ENCODE peak calls at places on chromosome 3, in nine cellular contexts. N is GM23248, X is brain microvascular endothelial cell, U is MG63, Q is GM12864, E is HFF-Myc, O is neural progenitor cell, C is tibial nerve, K is cardiac fibroblast. R is an unnamed sample.

GRCh38 chr3:126461450-126462070 is 14.1 kb downstream of the ZXDC start:
- DNase-seq in X (no peak), Q (no peak), U (no peak), E (no peak), K (no peak), N (no peak), O (no peak), C (no peak), R (no peak)

GRCh38 chr3:126572343-126572742 is 13.6 kb upstream of the C3orf22 start:
- DNase-seq in E (no peak), U (no peak), C (no peak), X (no peak), K (no peak), Q (no peak), N (no peak), O (no peak), R (no peak)

GRCh38 chr3:141471160-141471559 is 15.7 kb upstream of the RASA2 start:
- DNase-seq in K (no peak), O (no peak), X (peak), Q (no peak), C (no peak), U (peak), N (peak), E (no peak), R (no peak)

GRCh38 chr3:17301271-17301670 is 416.5 kb downstream of the PLCL2 start:
- DNase-seq in N (no peak), K (no peak), Q (no peak), C (no peak), U (no peak), X (no peak), O (no peak), E (peak), R (no peak)

GRCh38 chr3:195886181-195887141 is 21.9 kb downstream of the TNK2 start:
- DNase-seq in X (no peak), U (peak), N (peak), Q (no peak), C (no peak), K (peak), E (no peak), O (no peak), R (no peak)

GRCh38 chr3:46844397-46844796 is 18.8 kb downstream of the MYL3 start:
- DNase-seq in E (no peak), X (no peak), O (no peak), U (no peak), C (no peak), Q (no peak), N (no peak), K (no peak), R (no peak)

GRCh38 chr3:54936561-54936960 is 8.7 kb upstream of the LRTM1 start:
- DNase-seq in O (no peak), X (no peak), C (no peak), N (peak), K (peak), Q (no peak), E (no peak), U (no peak), R (no peak)

GRCh38 chr3:187197255-187197654 is at the start of gene RTP1:
- DNase-seq in N (no peak), E (no peak), Q (no peak), K (no peak), C (no peak), X (no peak), O (peak), U (no peak), R (no peak)

GRCh38 chr3:122064318-122064717 is 9.2 kb downstream of the CD86 start:
- DNase-seq in O (no peak), N (no peak), K (no peak), U (no peak), Q (no peak), C (no peak), X (no peak), E (no peak), R (no peak)

GRCh38 chr3:142150271-142150670 is 927 bp upstream of the TFDP2 start:
- DNase-seq in X (no peak), O (no peak), E (no peak), Q (no peak), N (no peak), K (no peak), U (no peak), C (no peak), R (no peak)

GRCh38 chr3:27596920-27597319 is 112.7 kb upstream of the SLC4A7 start:
- DNase-seq in U (peak), Q (no peak), E (no peak), K (no peak), N (peak), X (peak), C (no peak), O (no peak), R (no peak)

GRCh38 chr3:42014949-42015533 is 53.1 kb upstream of the ULK4 start:
- DNase-seq in C (peak), Q (no peak), N (peak), K (peak), E (no peak), O (peak), X (no peak), U (peak), R (no peak)

GRCh38 chr3:58333206-58334012 is 717 bp downstream of the PXK start:
- DNase-seq in E (no peak), U (peak), N (peak), O (peak), X (no peak), C (no peak), Q (no peak), K (peak), R (no peak)

GRCh38 chr3:12585970-12586369 is 29.1 kb downstream of the MKRN2 start:
- DNase-seq in N (no peak), U (no peak), K (no peak), X (no peak), Q (peak), E (no peak), O (no peak), C (no peak), R (no peak)

GRCh38 chr3:149234671-149235245 is 13.1 kb upstream of the CP start:
- DNase-seq in Q (no peak), C (no peak), X (no peak), U (no peak), O (no peak), K (no peak), N (peak), E (no peak), R (no peak)

GRCh38 chr3:192929146-192929545 is 11.5 kb upstream of the MB21D2 start:
- DNase-seq in C (no peak), N (peak), O (no peak), U (no peak), X (no peak), K (no peak), E (no peak), Q (no peak), R (no peak)

GRCh38 chr3:142866841-142867631 is 21.8 kb downstream of the PCOLCE2 start:
- DNase-seq in E (no peak), Q (no peak), O (peak), U (peak), N (no peak), K (no peak), X (no peak), C (no peak), R (no peak)

GRCh38 chr3:11078826-11079520 is 75.3 kb upstream of the HRH1 start:
- DNase-seq in C (no peak), O (peak), X (no peak), N (no peak), K (no peak), Q (no peak), E (no peak), U (no peak), R (no peak)

GRCh38 chr3:155497930-155498647 is 204.6 kb upstream of the STRIT1 start:
- DNase-seq in C (no peak), N (peak), Q (no peak), X (peak), U (peak), E (peak), K (peak), O (no peak), R (peak)

GRCh38 chr3:143002083-143002712 is 828 bp downstream of the U2SURP start:
- DNase-seq in X (peak), E (no peak), C (no peak), N (peak), O (no peak), U (no peak), Q (no peak), K (peak), R (peak)

GRCh38 chr3:98763814-98764691 is 913 bp downstream of the ST3GAL6 start:
- DNase-seq in N (no peak), U (no peak), E (no peak), K (no peak), X (no peak), C (no peak), O (no peak), Q (no peak), R (no peak)

DNA sequence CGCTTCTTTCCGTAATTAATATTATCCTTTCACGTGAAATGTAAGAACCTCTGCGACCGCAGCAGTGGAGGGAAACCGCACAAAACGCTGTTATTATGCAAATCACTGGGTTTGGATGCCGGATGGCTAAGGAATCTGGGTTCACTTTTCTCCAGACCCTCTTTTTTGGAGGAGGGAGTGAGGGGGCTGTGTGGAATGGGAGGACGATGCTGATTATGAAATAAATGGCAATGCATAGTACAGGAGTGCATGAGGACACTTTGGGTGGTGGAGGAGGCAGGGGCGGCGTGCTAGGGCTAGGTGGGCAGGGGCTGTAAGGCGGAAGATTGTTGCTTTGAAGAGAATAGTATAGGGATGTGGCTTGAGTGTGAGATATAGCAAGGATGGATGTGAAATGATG is 1.8 kb downstream of the CADM2 start:
- DNase-seq in O (peak), U (no peak), E (no peak), X (no peak), K (no peak), C (no peak), Q (no peak), N (no peak), R (no peak)
- H3K4me3 ChIP-seq in O (peak), U (no peak), E (no peak), X (no peak), K (no peak), C (no peak), Q (no peak), N (no peak), R (no peak)

GRCh38 chr3:114745322-114746240 is 401.5 kb downstream of the ZBTB20 start:
- DNase-seq in N (peak), X (peak), U (no peak), Q (no peak), K (peak), E (peak), C (peak), O (peak), R (peak)
- H3K4me3 ChIP-seq in N (peak), X (no peak), U (no peak), Q (no peak), K (no peak), E (no peak), C (no peak), O (no peak), R (no peak)

DNA sequence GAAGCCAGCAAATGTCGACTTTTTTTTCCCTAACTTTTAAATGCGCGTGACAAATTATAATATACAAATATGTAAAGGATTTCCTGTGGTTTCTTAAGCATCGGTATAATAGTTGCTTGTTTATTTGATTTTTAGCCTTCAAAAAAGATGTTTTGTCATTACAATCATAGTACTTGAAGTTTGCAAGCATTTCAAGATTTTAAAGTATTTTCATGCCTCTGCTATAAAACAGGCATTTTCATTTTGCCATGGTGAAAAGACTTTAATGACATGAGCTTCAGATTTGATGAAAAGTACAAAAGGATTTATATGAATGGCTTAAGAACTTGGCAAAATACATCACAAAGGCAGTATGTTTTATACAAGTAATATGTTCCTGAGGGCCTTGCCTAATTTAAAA is 9.4 kb upstream of the P2RY12 start:
- DNase-seq in C (no peak), U (no peak), N (no peak), E (no peak), Q (no peak), X (no peak), K (no peak), O (no peak), R (no peak)
- H3K4me3 ChIP-seq in C (no peak), U (no peak), N (no peak), E (no peak), Q (no peak), X (no peak), K (no peak), O (no peak), R (no peak)

GRCh38 chr3:134363381-134363755 is 10.9 kb downstream of the AMOTL2 start:
- DNase-seq in C (no peak), Q (no peak), K (peak), E (no peak), O (no peak), X (no peak), N (peak), U (no peak), R (no peak)
- H3K4me3 ChIP-seq in C (peak), Q (no peak), K (no peak), E (peak), O (no peak), X (no peak), N (peak), U (no peak), R (no peak)

GRCh38 chr3:147572970-147573340 is 163.8 kb downstream of the ZIC1 start:
- DNase-seq in U (no peak), E (no peak), Q (no peak), K (no peak), X (peak), C (no peak), O (no peak), N (peak), R (no peak)
- H3K4me3 ChIP-seq in U (no peak), E (no peak), Q (no peak), K (no peak), X (no peak), C (no peak), O (no peak), N (no peak), R (no peak)

DNA sequence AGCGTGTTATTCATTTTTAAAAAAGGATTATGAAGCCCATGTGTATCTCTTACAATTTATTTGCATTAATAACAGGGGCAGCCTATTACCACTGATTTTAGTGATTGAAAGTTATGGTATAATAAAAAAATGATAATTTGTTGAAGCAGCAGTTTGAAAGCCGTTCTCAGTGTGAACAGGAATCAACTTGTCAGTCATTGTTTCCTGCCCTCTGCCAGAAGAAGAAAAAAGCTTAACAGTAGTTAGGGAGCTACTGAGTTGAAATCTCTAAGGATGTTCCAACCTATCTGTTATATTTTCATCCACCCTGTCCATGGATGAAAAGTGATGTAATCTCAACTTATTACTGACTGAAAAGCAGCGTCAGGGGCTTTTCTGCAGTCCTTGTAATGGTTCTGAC is 486.7 kb downstream of the ROBO2 start:
- DNase-seq in Q (no peak), K (no peak), X (no peak), C (no peak), E (no peak), N (no peak), O (no peak), U (no peak), R (no peak)
- H3K4me3 ChIP-seq in Q (no peak), K (no peak), X (no peak), C (no peak), E (no peak), N (no peak), O (no peak), U (no peak), R (no peak)

DNA sequence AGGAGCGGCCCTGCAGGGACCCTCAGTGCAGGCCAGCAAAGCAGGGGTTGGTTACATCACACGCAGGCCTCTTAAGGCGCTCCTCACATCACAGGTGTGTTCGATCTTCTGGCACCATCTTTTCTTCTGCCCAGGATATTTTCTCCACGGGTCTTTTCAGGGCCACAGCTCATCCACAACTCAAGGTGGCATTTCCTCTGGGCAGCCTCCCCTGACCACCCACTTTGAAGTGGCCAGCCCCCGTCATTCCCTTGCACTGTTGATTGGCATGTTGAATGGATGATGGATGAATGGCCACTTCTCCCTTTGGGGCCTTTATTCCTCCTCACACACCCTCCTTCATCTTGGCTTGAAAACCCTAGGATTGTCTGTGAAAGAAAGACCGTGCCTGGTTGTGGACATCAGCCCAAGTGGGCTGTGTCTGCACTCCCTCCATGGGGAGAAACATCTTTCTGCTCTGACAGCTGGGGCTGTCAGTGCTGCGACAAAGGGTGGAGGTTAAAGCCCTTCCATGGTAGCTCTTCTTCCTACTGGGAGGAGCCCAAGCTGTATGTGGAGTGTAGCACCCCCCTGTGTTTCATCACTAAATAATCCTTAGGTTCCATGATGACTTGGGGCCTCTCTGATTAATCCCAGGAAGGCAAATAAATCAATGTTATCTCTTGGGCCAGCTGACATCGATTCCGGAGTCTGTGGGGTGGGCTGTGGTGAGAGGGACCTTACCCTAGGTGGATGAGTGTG is 102.5 kb downstream of the EPHB1 start:
- DNase-seq in X (no peak), Q (no peak), K (no peak), E (no peak), N (no peak), C (no peak), U (no peak), O (no peak), R (no peak)
- H3K4me3 ChIP-seq in X (no peak), Q (no peak), K (no peak), E (no peak), N (no peak), C (no peak), U (no peak), O (no peak), R (no peak)

DNA sequence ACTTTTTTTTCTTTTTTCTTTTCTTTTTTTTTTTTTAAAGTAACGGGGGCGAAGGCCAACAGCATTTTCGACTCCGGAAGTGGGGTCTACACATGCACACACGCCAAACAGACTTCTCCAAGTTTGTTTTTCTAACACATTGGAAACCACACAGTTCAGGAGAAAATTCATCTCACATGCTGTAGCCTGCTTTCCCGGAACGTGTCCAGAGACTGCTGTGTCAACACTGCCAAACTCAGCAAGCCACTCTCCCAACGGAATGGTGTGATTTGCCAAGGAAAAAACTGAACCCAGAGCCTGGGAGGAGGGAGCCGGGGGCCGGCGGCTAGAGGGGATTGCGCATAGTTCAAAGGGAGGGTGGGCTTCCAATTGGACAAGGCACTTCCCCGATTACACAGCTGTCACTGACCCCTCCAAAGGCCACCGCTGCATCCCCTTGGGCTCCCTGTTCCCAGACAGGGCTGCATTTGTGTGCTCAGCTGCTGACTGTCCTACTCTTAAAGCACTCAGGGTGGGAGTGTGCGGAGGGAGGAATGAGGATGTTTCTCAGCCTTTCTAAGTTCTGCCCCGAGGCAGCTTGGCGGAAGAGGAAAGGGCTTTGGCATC is 256.1 kb downstream of the ZNF621 start:
- DNase-seq in U (peak), O (no peak), Q (no peak), N (peak), K (peak), C (peak), X (peak), E (peak), R (peak)
- H3K4me3 ChIP-seq in U (no peak), O (no peak), Q (no peak), N (peak), K (no peak), C (no peak), X (peak), E (no peak), R (no peak)

GRCh38 chr3:45472795-45473194 is 84.4 kb downstream of the LARS2 start:
- DNase-seq in O (no peak), U (no peak), E (no peak), Q (no peak), X (no peak), K (no peak), N (no peak), C (no peak), R (no peak)
- H3K4me3 ChIP-seq in O (no peak), U (no peak), E (no peak), Q (no peak), X (no peak), K (no peak), N (no peak), C (no peak), R (no peak)

R was measured in SJSA1.